ENCODE peak calls at places on chromosomes 7 and 10, in four cellular contexts. Y, W, P and E are unnamed samples.
A peak's percentile ranks its signal among the peaks of the same experiment; 100 is the strongest.

GRCh38 chr7:26681819-26682418 is 182.5 kb downstream of the SKAP2 start:
- DNase-seq in W (no peak), P (no peak), Y (peak; percentile 35), E (no peak)

GRCh38 chr7:18573410-18574234 is 78.1 kb downstream of the HDAC9 start:
- DNase-seq in P (no peak), Y (no peak), W (no peak), E (no peak)

GRCh38 chr10:123044391-123044790 is 35.6 kb downstream of the ACADSB start:
- DNase-seq in Y (peak; percentile 5), W (no peak), P (no peak), E (peak; percentile 13)

GRCh38 chr7:118079369-118079768 is 104.6 kb upstream of the LSM8 start:
- DNase-seq in P (no peak), Y (peak; percentile 8), W (no peak), E (no peak)

GRCh38 chr7:117588352-117588794 is 108.5 kb downstream of the CFTR start:
- DNase-seq in W (no peak), P (no peak), Y (peak; percentile 89), E (no peak)

GRCh38 chr10:119365773-119366640 is 158.6 kb downstream of the GRK5 start:
- DNase-seq in Y (peak; percentile 15), W (no peak), P (no peak), E (peak; percentile 84)

GRCh38 chr10:4431114-4431862 is 394.7 kb upstream of the AKR1E2 start:
- DNase-seq in Y (peak; percentile 88), P (no peak), W (no peak), E (peak; percentile 16)

GRCh38 chr10:38025283-38025682 is 14.8 kb downstream of the ZNF33A start:
- DNase-seq in P (no peak), W (no peak), Y (no peak), E (no peak)

GRCh38 chr10:74263996-74264395 is 113.0 kb downstream of the ADK start:
- DNase-seq in P (no peak), W (no peak), Y (no peak), E (no peak)

GRCh38 chr7:119482209-119482608 is 790.8 kb upstream of the KCND2 start:
- DNase-seq in Y (no peak), W (peak; percentile 47), P (peak; percentile 77), E (peak; percentile 82)

GRCh38 chr10:89347706-89348457 is 20.1 kb downstream of the IFIT3 start:
- DNase-seq in Y (no peak), P (no peak), W (no peak), E (no peak)

GRCh38 chr7:55641811-55642210 is 69.5 kb upstream of the VOPP1 start:
- DNase-seq in W (no peak), P (no peak), Y (no peak), E (no peak)

GRCh38 chr10:123135415-123136141 is at the start of gene HMX3:
- DNase-seq in P (peak; percentile 77), W (no peak), Y (peak; percentile 23), E (peak; percentile 73)

GRCh38 chr7:77561354-77561753 is 24.3 kb downstream of the PTPN12 start:
- DNase-seq in P (no peak), W (no peak), Y (no peak), E (no peak)

GRCh38 chr7:94449151-94449725 is 54.5 kb downstream of the COL1A2 start:
- DNase-seq in W (no peak), Y (peak; percentile 55), P (no peak), E (peak; percentile 65)

GRCh38 chr7:19215421-19215820 is 70.2 kb upstream of the FERD3L start:
- DNase-seq in W (no peak), P (no peak), Y (peak; percentile 88), E (peak; percentile 54)

GRCh38 chr7:36390199-36391090 is 783 bp downstream of the ANLN start:
- DNase-seq in P (peak; percentile 92), W (peak; percentile 31), Y (peak; percentile 87), E (peak; percentile 95)

GRCh38 chr10:56537984-56538383 is 176.9 kb upstream of the ZWINT start:
- DNase-seq in Y (peak; percentile 27), P (no peak), W (no peak), E (peak; percentile 84)

GRCh38 chr10:71817831-71818268 is 33.2 kb downstream of the PSAP start:
- DNase-seq in P (no peak), Y (no peak), W (no peak), E (no peak)

GRCh38 chr7:133576769-133577168 is 323.9 kb downstream of the EXOC4 start:
- DNase-seq in Y (no peak), P (no peak), W (no peak), E (no peak)

GRCh38 chr10:26682926-26683325 is 14.6 kb upstream of the PDSS1 start:
- DNase-seq in P (no peak), W (no peak), Y (no peak), E (no peak)

GRCh38 chr7:150451833-150452431 is 1.5 kb downstream of the GIMAP8 start:
- DNase-seq in P (no peak), W (no peak), Y (no peak), E (no peak)

GRCh38 chr7:150947761-150948680 is 30.1 kb downstream of the KCNH2 start:
- DNase-seq in P (peak; percentile 30), W (no peak), Y (no peak), E (peak; percentile 32)

GRCh38 chr10:4120454-4120853 is 335.4 kb upstream of the KLF6 start:
- DNase-seq in W (no peak), Y (no peak), P (no peak), E (no peak)

GRCh38 chr7:155509725-155510551 is 36.4 kb downstream of the CNPY1 start:
- DNase-seq in P (peak; percentile 87), W (peak; percentile 63), Y (no peak), E (peak; percentile 80)

GRCh38 chr10:13765641-13766341 is 179.0 kb downstream of the PRPF18 start:
- DNase-seq in Y (no peak), P (no peak), W (no peak), E (no peak)

GRCh38 chr7:145909956-145910611 is 206.5 kb upstream of the CNTNAP2 start:
- DNase-seq in P (no peak), W (no peak), Y (peak; percentile 0), E (no peak)

GRCh38 chr7:128106840-128107239 is 75.6 kb upstream of the LRRC4 start:
- DNase-seq in W (no peak), Y (no peak), P (no peak), E (no peak)

GRCh38 chr7:44384586-44385383 is 59.4 kb upstream of the CAMK2B start:
- DNase-seq in Y (no peak), P (peak; percentile 11), W (no peak), E (no peak)

GRCh38 chr7:131106681-131107342 is 220.9 kb upstream of the MKLN1 start:
- DNase-seq in P (peak; percentile 44), Y (no peak), W (no peak), E (peak; percentile 59)

GRCh38 chr10:101066146-101066889 is 4.5 kb downstream of the KAZALD1 start:
- DNase-seq in P (peak; percentile 74), W (no peak), Y (peak; percentile 57), E (peak; percentile 73)

GRCh38 chr10:70493660-70494234 is 15.2 kb downstream of the PALD1 start:
- DNase-seq in W (no peak), P (peak; percentile 91), Y (no peak), E (peak; percentile 96)

GRCh38 chr10:89813546-89813945 is 112.2 kb downstream of the KIF20B start:
- DNase-seq in W (no peak), Y (no peak), P (no peak), E (no peak)

GRCh38 chr10:14382022-14382421 is 51.3 kb upstream of the FRMD4A start:
- DNase-seq in P (no peak), W (no peak), Y (peak; percentile 70), E (no peak)

GRCh38 chr7:27873981-27874957 is 134.3 kb downstream of the TAX1BP1 start:
- DNase-seq in W (no peak), Y (peak; percentile 19), P (no peak), E (no peak)

GRCh38 chr7:27873006-27873295 is 133.0 kb downstream of the TAX1BP1 start:
- DNase-seq in Y (no peak), P (no peak), W (no peak), E (no peak)

GRCh38 chr7:27872281-27873005 is 132.5 kb downstream of the TAX1BP1 start:
- DNase-seq in W (no peak), P (no peak), Y (no peak), E (no peak)

GRCh38 chr7:27871086-27871485 is 131.1 kb downstream of the TAX1BP1 start:
- DNase-seq in Y (no peak), W (no peak), P (no peak), E (no peak)

DNA sequence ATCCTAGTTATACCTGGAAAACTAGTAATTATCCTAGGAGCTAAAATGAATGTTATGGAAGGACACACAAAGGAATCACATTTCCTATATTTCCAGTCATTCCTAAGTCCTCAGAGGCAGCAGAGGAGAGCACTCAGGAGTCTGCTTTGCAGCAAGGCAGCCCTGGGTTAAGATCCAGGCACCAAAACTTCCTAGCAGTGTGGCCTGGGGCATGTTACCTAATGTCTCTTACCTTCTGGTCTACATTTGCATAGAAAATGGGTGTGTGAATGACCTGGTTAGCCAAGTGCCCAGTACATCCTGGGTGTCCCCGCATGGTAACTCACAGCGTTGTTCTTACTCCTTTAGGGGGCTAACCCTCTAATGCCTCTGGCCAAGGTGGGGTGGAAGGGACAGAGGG is 135.9 kb downstream of the TAX1BP1 start:
- DNase-seq in Y (no peak), W (no peak), P (no peak), E (peak; percentile 42)
- H3K56ac ChIP-seq in Y (no peak overlapping the region), W (no peak overlapping the region), P (no peak overlapping the region), E (no peak overlapping the region)

GRCh38 chr7:389911-390601 is 100.1 kb downstream of the FOXL3 start:
- DNase-seq in P (peak; percentile 21), Y (no peak), W (no peak), E (no peak)

GRCh38 chr7:387132-388022 is 97.4 kb downstream of the FOXL3 start:
- DNase-seq in P (no peak), W (no peak), Y (no peak), E (no peak)

GRCh38 chr7:388023-388355 is 98.0 kb downstream of the FOXL3 start:
- DNase-seq in P (peak; percentile 18), Y (no peak), W (no peak), E (no peak)

GRCh38 chr7:388461-388960 is 98.5 kb downstream of the FOXL3 start:
- DNase-seq in P (peak; percentile 18), W (no peak), Y (no peak), E (no peak)

GRCh38 chr7:388961-389701 is 99.2 kb downstream of the FOXL3 start:
- DNase-seq in P (no peak), Y (no peak), W (no peak), E (no peak)
- H2AK5ac ChIP-seq in P (no peak overlapping the region), Y (no peak overlapping the region), W (no peak overlapping the region), E (no peak overlapping the region)

DNA sequence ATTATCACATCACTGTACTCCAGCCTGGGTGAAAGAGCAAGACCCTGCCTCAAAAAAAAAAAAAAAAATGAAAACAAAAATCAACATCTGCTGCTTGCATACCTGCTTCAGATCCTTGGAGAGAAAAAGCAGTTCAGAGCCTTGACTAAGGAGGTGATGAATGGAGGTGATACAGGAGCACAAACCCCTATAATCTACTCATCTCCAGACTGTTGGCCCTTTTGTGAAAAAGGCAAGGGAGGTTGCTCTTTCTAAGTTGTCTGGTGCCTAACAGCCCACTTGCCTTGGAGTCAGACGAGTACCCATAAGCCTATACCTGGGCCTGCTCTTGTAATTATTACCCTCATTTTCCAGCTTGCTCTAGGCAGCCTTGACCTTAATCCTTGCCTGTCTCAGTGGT is 1.4 kb downstream of the SFXN2 start:
- DNase-seq in W (no peak), P (no peak), Y (no peak), E (no peak)
- H4K8ac ChIP-seq in W (no peak overlapping the region), P (no peak overlapping the region), Y (no peak overlapping the region), E (no peak overlapping the region)

DNA sequence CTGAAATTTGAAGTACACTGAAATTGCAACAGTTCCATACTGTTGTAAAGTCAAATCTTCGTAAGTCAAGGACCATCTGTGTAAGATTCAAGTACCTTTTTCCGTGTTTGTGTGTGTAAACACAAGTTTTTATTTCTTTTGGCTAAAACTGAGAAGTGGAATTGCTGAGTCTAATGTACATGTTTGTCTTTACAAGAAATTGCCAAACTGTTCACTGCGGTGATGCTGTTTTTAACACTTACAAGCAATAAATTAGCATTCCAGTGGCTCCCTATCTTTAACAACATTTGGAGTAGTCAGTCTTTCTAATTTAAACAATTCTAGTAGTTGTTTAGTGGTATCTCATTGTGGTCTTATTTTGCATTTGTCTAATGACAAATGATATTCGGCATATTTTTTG is 23.3 kb downstream of the CALD1 start:
- DNase-seq in W (no peak), Y (no peak), P (no peak), E (no peak)
- H3K56ac ChIP-seq in W (no peak overlapping the region), Y (no peak overlapping the region), P (no peak overlapping the region), E (no peak overlapping the region)